ENCODE peak calls at places on chromosomes 7 and 10, in five cellular contexts. One of them, this sample, is unnamed.

GRCh38 chr7:132819648-132820047 is 243.4 kb upstream of the PLXNA4 start:
- DNase-seq in iris pigment epithelial cell: no peak
- DNase-seq in activated CD8-positive, alpha-beta memory T cell treated with anti-CD3 and anti-CD28 coated beads, Interleukin-2, amount 50 U/mL, for 4 hours: no peak
- DNase-seq in NCI-H187: no peak
- DNase-seq in kidney tubule cell: no peak
- DNase-seq in this sample: no peak

GRCh38 chr10:557792-558328 is 131.6 kb downstream of the DIP2C start:
- DNase-seq in iris pigment epithelial cell: no peak
- DNase-seq in activated CD8-positive, alpha-beta memory T cell treated with anti-CD3 and anti-CD28 coated beads, Interleukin-2, amount 50 U/mL, for 4 hours: no peak
- DNase-seq in NCI-H187: no peak
- DNase-seq in kidney tubule cell: peak; percentile 36
- DNase-seq in this sample: no peak

GRCh38 chr7:16743207-16743606 is 10.3 kb upstream of the TSPAN13 start:
- DNase-seq in iris pigment epithelial cell: peak; percentile 66
- DNase-seq in activated CD8-positive, alpha-beta memory T cell treated with anti-CD3 and anti-CD28 coated beads, Interleukin-2, amount 50 U/mL, for 4 hours: no peak
- DNase-seq in NCI-H187: no peak
- DNase-seq in kidney tubule cell: no peak
- DNase-seq in this sample: no peak

GRCh38 chr10:110495731-110496552 is 1.8 kb upstream of the DUSP5 start:
- DNase-seq in iris pigment epithelial cell: peak; percentile 99
- DNase-seq in activated CD8-positive, alpha-beta memory T cell treated with anti-CD3 and anti-CD28 coated beads, Interleukin-2, amount 50 U/mL, for 4 hours: peak; percentile 64
- DNase-seq in NCI-H187: no peak
- DNase-seq in kidney tubule cell: peak; percentile 88
- DNase-seq in this sample: peak; percentile 76

GRCh38 chr7:26449175-26450165 is 157.8 kb downstream of the SNX10 start:
- DNase-seq in iris pigment epithelial cell: peak; percentile 3
- DNase-seq in activated CD8-positive, alpha-beta memory T cell treated with anti-CD3 and anti-CD28 coated beads, Interleukin-2, amount 50 U/mL, for 4 hours: no peak
- DNase-seq in NCI-H187: no peak
- DNase-seq in kidney tubule cell: peak; percentile 97
- DNase-seq in this sample: no peak

GRCh38 chr10:1434202-1434601 is 303.1 kb downstream of the ADARB2 start:
- DNase-seq in iris pigment epithelial cell: no peak
- DNase-seq in activated CD8-positive, alpha-beta memory T cell treated with anti-CD3 and anti-CD28 coated beads, Interleukin-2, amount 50 U/mL, for 4 hours: no peak
- DNase-seq in NCI-H187: peak; percentile 53
- DNase-seq in kidney tubule cell: no peak
- DNase-seq in this sample: no peak

GRCh38 chr10:119299531-119299930 is 92.2 kb downstream of the GRK5 start:
- DNase-seq in iris pigment epithelial cell: no peak
- DNase-seq in activated CD8-positive, alpha-beta memory T cell treated with anti-CD3 and anti-CD28 coated beads, Interleukin-2, amount 50 U/mL, for 4 hours: no peak
- DNase-seq in NCI-H187: no peak
- DNase-seq in kidney tubule cell: no peak
- DNase-seq in this sample: no peak

GRCh38 chr10:234708-235406 is 99.6 kb downstream of the ZMYND11 start:
- DNase-seq in iris pigment epithelial cell: no peak
- DNase-seq in activated CD8-positive, alpha-beta memory T cell treated with anti-CD3 and anti-CD28 coated beads, Interleukin-2, amount 50 U/mL, for 4 hours: no peak
- DNase-seq in NCI-H187: no peak
- DNase-seq in kidney tubule cell: peak; percentile 1
- DNase-seq in this sample: no peak

GRCh38 chr10:110218627-110219026 is 11.2 kb downstream of the MXI1 start:
- DNase-seq in iris pigment epithelial cell: no peak
- DNase-seq in activated CD8-positive, alpha-beta memory T cell treated with anti-CD3 and anti-CD28 coated beads, Interleukin-2, amount 50 U/mL, for 4 hours: no peak
- DNase-seq in NCI-H187: no peak
- DNase-seq in kidney tubule cell: no peak
- DNase-seq in this sample: no peak

GRCh38 chr7:126535176-126535575 is 717.6 kb downstream of the GRM8 start:
- DNase-seq in iris pigment epithelial cell: no peak
- DNase-seq in activated CD8-positive, alpha-beta memory T cell treated with anti-CD3 and anti-CD28 coated beads, Interleukin-2, amount 50 U/mL, for 4 hours: no peak
- DNase-seq in NCI-H187: peak; percentile 96
- DNase-seq in kidney tubule cell: no peak
- DNase-seq in this sample: no peak

GRCh38 chr7:44398506-44398905 is 73.1 kb upstream of the CAMK2B start:
- DNase-seq in iris pigment epithelial cell: no peak
- DNase-seq in activated CD8-positive, alpha-beta memory T cell treated with anti-CD3 and anti-CD28 coated beads, Interleukin-2, amount 50 U/mL, for 4 hours: no peak
- DNase-seq in NCI-H187: no peak
- DNase-seq in kidney tubule cell: no peak
- DNase-seq in this sample: no peak

GRCh38 chr7:44048031-44048795 is 3.7 kb downstream of the DBNL start:
- DNase-seq in iris pigment epithelial cell: no peak
- DNase-seq in activated CD8-positive, alpha-beta memory T cell treated with anti-CD3 and anti-CD28 coated beads, Interleukin-2, amount 50 U/mL, for 4 hours: no peak
- DNase-seq in NCI-H187: no peak
- DNase-seq in kidney tubule cell: no peak
- DNase-seq in this sample: no peak

GRCh38 chr7:77327932-77328628 is 88.1 kb downstream of the GSAP start:
- DNase-seq in iris pigment epithelial cell: no peak
- DNase-seq in activated CD8-positive, alpha-beta memory T cell treated with anti-CD3 and anti-CD28 coated beads, Interleukin-2, amount 50 U/mL, for 4 hours: no peak
- DNase-seq in NCI-H187: no peak
- DNase-seq in kidney tubule cell: no peak
- DNase-seq in this sample: peak; percentile 16

This sample was measured in stimulated activated CD4-positive, alpha-beta T cell treated with anti-CD3 and anti-CD28 coated beads, TNF-alpha, amount 100 ng/mL, for 24 hours.